ENCODE peak calls at places on chromosomes 7 and 10, in five cellular contexts. X is HCT116, T is OCI-LY7, D is MM.1S, I is hepatocyte. P is an unnamed sample.

GRCh38 chr7:99339595-99339994 is 13.9 kb downstream of the ARPC1A start:
- DNase-seq in X (no peak), T (no peak), I (no peak), D (no peak), P (no peak)

GRCh38 chr10:102542800-102543418 is 39.1 kb downstream of the SUFU start:
- DNase-seq in T (no peak), D (no peak), I (no peak), X (no peak), P (no peak)

GRCh38 chr7:37096341-37096740 is 352.3 kb downstream of the ELMO1 start:
- DNase-seq in X (no peak), I (no peak), D (no peak), T (no peak), P (no peak)

GRCh38 chr7:119175916-119176627 is 951.6 kb downstream of the ANKRD7 start:
- DNase-seq in X (peak; percentile 83), D (peak; percentile 84), I (peak; percentile 90), T (peak; percentile 69), P (peak; percentile 98)

GRCh38 chr7:4738711-4739527 is 36.5 kb upstream of the AP5Z1 start:
- DNase-seq in T (no peak), X (peak; percentile 73), D (peak; percentile 29), I (peak; percentile 75), P (peak; percentile 59)

GRCh38 chr10:51937313-51937712 is 237.9 kb upstream of the CSTF2T start:
- DNase-seq in T (no peak), I (no peak), D (no peak), X (no peak), P (no peak)

GRCh38 chr7:151016942-151017341 is 7.4 kb downstream of the ATG9B start:
- DNase-seq in D (no peak), X (no peak), I (no peak), T (no peak), P (no peak)

GRCh38 chr7:158413962-158414961 is 173.4 kb downstream of the PTPRN2 start:
- DNase-seq in X (no peak), I (no peak), T (no peak), D (no peak), P (peak; percentile 57)

GRCh38 chr7:41256186-41256945 is 446.5 kb downstream of the INHBA start:
- DNase-seq in X (no peak), T (no peak), I (no peak), D (no peak), P (no peak)

GRCh38 chr7:149136118-149136517 is 10.0 kb upstream of the ZNF425 start:
- DNase-seq in T (no peak), I (no peak), X (no peak), D (no peak), P (peak; percentile 35)

GRCh38 chr7:98848918-98849317 is 20.9 kb downstream of the TMEM130 start:
- DNase-seq in I (no peak), D (no peak), T (no peak), X (no peak), P (no peak)

GRCh38 chr7:107564553-107565298 is 955 bp downstream of the DUS4L start:
- DNase-seq in T (peak; percentile 19), I (no peak), D (no peak), X (peak; percentile 32), P (peak; percentile 9)

GRCh38 chr10:32073676-32074075 is 17.5 kb upstream of the KIF5B start:
- DNase-seq in I (no peak), T (no peak), X (no peak), D (no peak), P (no peak)

GRCh38 chr7:27901028-27901760 is 161.2 kb downstream of the TAX1BP1 start:
- DNase-seq in I (no peak), X (no peak), D (peak; percentile 78), T (peak; percentile 68), P (no peak)

GRCh38 chr10:132257271-132257670 is 50.5 kb downstream of the STK32C start:
- DNase-seq in X (no peak), T (no peak), I (no peak), D (no peak), P (no peak)

GRCh38 chr7:122653685-122654084 is 45.2 kb downstream of the RNF133 start:
- DNase-seq in I (no peak), T (no peak), D (no peak), X (no peak), P (no peak)

GRCh38 chr10:113023017-113023416 is 73.0 kb downstream of the TCF7L2 start:
- DNase-seq in D (no peak), I (no peak), T (no peak), X (no peak), P (no peak)

GRCh38 chr10:46030091-46030937 is at the start of gene NCOA4:
- DNase-seq in I (peak; percentile 100), D (peak; percentile 99), X (peak; percentile 96), T (peak; percentile 99), P (peak; percentile 99)
- TF ChIP-seq EZH2phosphoT487 in I (no peak), D (no peak), X (no peak), T (no peak), P (no peak)

GRCh38 chr7:48154792-48155413 is 16.4 kb upstream of the ABCA13 start:
- DNase-seq in I (peak; percentile 72), D (peak; percentile 59), X (peak; percentile 28), T (peak; percentile 39), P (peak; percentile 57)
- H2AFZ ChIP-seq in I (no peak overlapping the region), D (peak overlapping the region; percentile 51), X (no peak overlapping the region), T (no peak overlapping the region), P (peak overlapping the region; percentile 75)

GRCh38 chr7:135650831-135651573 is 11.3 kb upstream of the STMP1 start:
- DNase-seq in D (no peak), I (peak; percentile 14), T (no peak), X (no peak), P (no peak)
- TF ChIP-seq EZH2phosphoT487 in D (no peak), I (no peak), T (no peak), X (no peak), P (no peak)

GRCh38 chr10:122112625-122113160 is 123.7 kb downstream of the TACC2 start:
- DNase-seq in D (no peak), T (no peak), I (peak; percentile 96), X (peak; percentile 72), P (peak; percentile 86)
- H2AFZ ChIP-seq in D (no peak overlapping the region), T (no peak overlapping the region), I (peak overlapping the region; percentile 79), X (peak overlapping the region; percentile 93), P (peak overlapping the region; percentile 96)

GRCh38 chr10:22280078-22280477 is 36.1 kb upstream of the COMMD3 start:
- DNase-seq in X (no peak), T (no peak), I (no peak), D (no peak), P (peak; percentile 4)

GRCh38 chr10:22278441-22278782 is 37.8 kb upstream of the COMMD3 start:
- DNase-seq in X (no peak), T (no peak), D (no peak), I (no peak), P (peak; percentile 2)
- TF ChIP-seq EZH2phosphoT487 in X (no peak), T (no peak), D (no peak), I (no peak), P (no peak)

GRCh38 chr7:22723642-22724041 is 3.4 kb upstream of the IL6 start:
- DNase-seq in D (no peak), I (no peak), X (no peak), T (no peak), P (no peak)
- H2AFZ ChIP-seq in D (peak overlapping the region; percentile 58), I (no peak overlapping the region), X (no peak overlapping the region), T (peak overlapping the region; percentile 12), P (no peak overlapping the region)

P was measured in GM23338.